ENCODE peak calls at places on chromosome 13, in five cellular contexts. Y is WERI-Rb-1, C is left ventricle myocardium inferior, X is heart right ventricle, P is DND-41. O is an unnamed sample.

GRCh38 chr13:79312456-79312855 is 93.6 kb downstream of the RBM26 start:
- DNase-seq in Y (no peak), C (no peak), X (no peak), P (no peak), O (no peak)

GRCh38 chr13:24511019-24511823 is 1.4 kb downstream of the PARP4 start:
- DNase-seq in P (peak; percentile 28), X (no peak), Y (no peak), C (no peak), O (peak; percentile 14)

GRCh38 chr13:32073180-32073864 is 41.7 kb downstream of the FRY start:
- DNase-seq in C (no peak), P (no peak), Y (no peak), X (no peak), O (no peak)

GRCh38 chr13:46343279-46343949 is 43.6 kb downstream of the RUBCNL start:
- DNase-seq in X (no peak), Y (no peak), C (no peak), P (no peak), O (no peak)

GRCh38 chr13:51912511-51913225 is 50.9 kb downstream of the CCDC70 start:
- DNase-seq in X (no peak), Y (no peak), C (no peak), P (no peak), O (no peak)

GRCh38 chr13:70043685-70044084 is 63.9 kb upstream of the ATXN8OS start:
- DNase-seq in C (no peak), Y (no peak), P (no peak), X (no peak), O (no peak)

GRCh38 chr13:73403362-73404150 is 344.8 kb downstream of the KLF5 start:
- DNase-seq in Y (no peak), C (no peak), P (no peak), X (no peak), O (no peak)

GRCh38 chr13:20090349-20090748 is 70.5 kb downstream of the GJA3 start:
- DNase-seq in Y (no peak), P (no peak), X (no peak), C (no peak), O (no peak)

GRCh38 chr13:75650991-75651390 is 14.9 kb downstream of the LMO7 start:
- DNase-seq in X (no peak), P (no peak), C (no peak), Y (no peak), O (no peak)

GRCh38 chr13:42990147-42990990 is 1.7 kb downstream of the EPSTI1 start:
- DNase-seq in X (no peak), P (no peak), Y (no peak), C (no peak), O (no peak)

GRCh38 chr13:55990631-55991030 is 1150.1 kb upstream of the PRR20A start:
- DNase-seq in P (no peak), X (no peak), C (no peak), Y (no peak), O (no peak)

GRCh38 chr13:37769545-37769944 is 100.0 kb downstream of the TRPC4 start:
- DNase-seq in X (no peak), C (no peak), P (no peak), Y (no peak), O (no peak)

DNA sequence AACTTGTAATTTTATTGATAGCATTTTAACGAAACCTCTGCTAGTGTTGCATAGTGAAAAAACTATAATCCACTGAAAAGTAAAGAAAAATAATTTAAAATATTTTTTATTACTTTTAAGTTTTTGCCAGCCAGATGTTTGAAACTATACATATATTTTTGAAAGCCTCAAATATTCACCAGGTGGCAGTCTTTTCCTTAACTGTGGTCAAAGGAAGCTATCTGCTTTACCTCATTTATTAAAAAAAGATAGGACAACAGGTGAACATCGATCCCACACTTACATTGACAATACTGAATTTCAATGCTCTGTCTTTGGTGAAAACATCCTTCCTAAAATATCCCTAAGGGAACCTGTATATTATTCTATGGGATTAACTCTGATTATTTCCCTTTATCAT is 100.5 kb downstream of the TRPC4 start:
- DNase-seq in X (no peak), P (no peak), C (no peak), Y (no peak), O (no peak)
- TF ChIP-seq CTCF in X (no peak), P (no peak), C (peak; percentile 45), Y (no peak), O (no peak)

DNA sequence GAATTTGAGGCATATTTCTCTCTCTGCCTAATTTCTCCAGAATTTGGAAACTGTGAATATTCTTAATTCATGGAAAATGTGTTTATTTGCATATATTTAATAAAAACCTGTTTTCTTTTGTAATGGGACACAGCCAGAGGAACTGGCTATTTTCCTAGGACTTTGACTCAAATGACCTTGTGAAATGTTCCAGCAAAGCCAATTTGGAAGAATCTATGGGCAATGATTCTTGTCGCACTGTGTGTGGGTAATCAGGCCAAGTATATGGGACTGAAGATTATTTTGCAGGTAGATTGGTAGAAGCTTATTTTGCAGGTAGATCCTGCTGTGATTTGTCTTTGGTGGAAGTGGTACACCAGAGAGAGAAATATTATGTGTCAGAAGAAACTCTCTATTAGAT is 38.8 kb downstream of the SUCLA2 start:
- DNase-seq in Y (no peak), C (no peak), X (no peak), P (no peak), O (no peak)
- H3K9me3 ChIP-seq in Y (no peaks in the 10 kb centered on the region), C (peaks cover 13% of the 10 kb centered on the region), X (no peaks in the 10 kb centered on the region), P (peaks cover 53% of the 10 kb centered on the region), O (peaks cover 13% of the 10 kb centered on the region)

GRCh38 chr13:50131998-50132936 is 117.0 kb downstream of the KCNRG start:
- DNase-seq in P (no peak), C (no peak), X (no peak), Y (no peak), O (no peak)
- H3K27me3 ChIP-seq in P (no peaks in the 10 kb centered on the region), C (peaks cover 57% of the 10 kb centered on the region), X (peaks cover 52% of the 10 kb centered on the region), Y (no peaks in the 10 kb centered on the region), O (peaks cover 64% of the 10 kb centered on the region)

GRCh38 chr13:94433055-94433947 is 46.2 kb downstream of the DCT start:
- DNase-seq in P (peak; percentile 7), C (no peak), Y (peak; percentile 99), X (no peak), O (no peak)

GRCh38 chr13:94431569-94431968 is 47.9 kb downstream of the DCT start:
- DNase-seq in C (no peak), Y (no peak), X (no peak), P (no peak), O (no peak)

GRCh38 chr13:94431987-94432386 is 47.5 kb downstream of the DCT start:
- DNase-seq in P (peak; percentile 12), X (no peak), Y (no peak), C (no peak), O (no peak)

DNA sequence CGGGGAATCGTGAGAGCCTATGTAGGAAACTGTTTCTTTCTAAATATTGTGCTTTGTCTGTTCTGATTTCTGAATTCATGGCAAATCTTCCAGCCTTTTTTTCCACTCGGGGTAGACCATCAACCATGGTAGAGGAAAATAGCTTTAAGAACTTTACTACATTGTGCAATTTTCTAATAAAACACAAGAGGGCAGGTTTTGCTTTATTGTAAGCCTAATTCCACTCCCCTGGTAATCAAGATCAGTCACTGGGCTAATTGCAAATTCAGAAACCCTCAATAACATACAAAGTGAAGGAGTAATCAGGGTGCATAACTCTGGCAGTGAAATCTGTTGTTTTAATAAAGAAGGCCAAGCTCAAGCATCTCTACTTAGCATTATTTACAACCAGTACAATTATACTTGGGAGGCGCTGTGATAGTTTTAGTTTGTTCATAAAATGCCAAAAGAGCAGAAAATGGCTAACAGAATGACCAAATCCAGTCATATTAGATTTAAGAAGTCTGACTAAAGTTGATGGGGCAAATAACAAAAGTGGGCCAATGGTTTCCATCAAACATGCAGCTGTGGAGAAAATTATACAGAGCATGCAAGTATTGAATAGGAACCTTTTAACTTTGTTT is 43.8 kb downstream of the DCT start:
- DNase-seq in Y (no peak), P (no peak), X (no peak), C (no peak), O (no peak)
- TF ChIP-seq CTCF in Y (peak; percentile 59), P (peak; percentile 80), X (peak; percentile 56), C (peak; percentile 71), O (peak; percentile 81)

DNA sequence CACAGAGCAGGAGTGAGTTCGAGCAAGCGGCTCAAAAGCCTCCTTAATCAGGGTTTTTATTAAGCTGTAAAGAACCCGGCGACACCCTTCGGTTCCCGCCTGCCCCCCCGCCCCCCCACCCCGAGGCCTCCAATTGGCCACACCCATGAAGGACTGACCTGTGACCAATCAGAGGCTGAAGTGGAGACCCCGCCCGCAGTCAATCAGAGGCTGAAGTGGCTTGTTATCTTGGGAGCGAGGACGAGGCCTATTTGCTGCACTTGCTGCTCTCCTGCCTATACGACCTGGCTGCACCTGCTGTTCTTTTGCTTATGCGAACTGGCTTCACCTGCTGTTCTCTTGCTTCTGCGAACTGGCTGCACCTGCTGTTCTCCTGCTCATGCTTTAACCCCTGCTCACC is 844.9 kb downstream of the OLFM4 start:
- DNase-seq in Y (no peak), P (no peak), C (no peak), X (no peak), O (no peak)
- H3K9me3 ChIP-seq in Y (no peaks in the 10 kb centered on the region), P (no peaks in the 10 kb centered on the region), C (no peaks in the 10 kb centered on the region), X (no peaks in the 10 kb centered on the region), O (no peaks in the 10 kb centered on the region)

DNA sequence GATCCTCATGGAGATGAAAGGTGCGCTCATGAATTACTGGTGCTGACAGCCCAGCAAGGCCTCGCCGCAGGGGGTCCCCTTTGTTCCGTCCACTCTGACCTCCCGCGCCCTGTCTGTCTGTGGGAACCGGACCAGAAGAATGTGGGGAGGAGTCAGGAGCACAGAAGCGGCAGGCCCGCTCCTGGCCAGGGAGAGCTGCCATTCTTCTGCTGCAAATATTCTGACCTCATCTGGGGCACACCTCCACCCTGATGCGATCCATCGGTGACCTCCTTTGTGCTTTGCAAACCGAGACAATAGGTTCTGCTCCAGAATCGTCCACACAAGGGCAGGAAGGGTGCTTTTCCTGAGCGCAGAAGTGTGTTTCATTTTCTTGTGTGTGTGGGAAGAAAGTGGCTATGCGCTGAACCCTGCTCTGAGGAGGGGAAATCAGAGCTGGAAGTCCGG is 138.0 kb downstream of the SOX1 start:
- DNase-seq in X (peak; percentile 38), Y (no peak), C (peak; percentile 32), P (no peak), O (no peak)
- H3K27me3 ChIP-seq in X (peaks cover 88% of the 10 kb centered on the region), Y (peaks cover 96% of the 10 kb centered on the region), C (peaks cover 97% of the 10 kb centered on the region), P (peaks cover 9% of the 10 kb centered on the region), O (peaks cover 21% of the 10 kb centered on the region)

DNA sequence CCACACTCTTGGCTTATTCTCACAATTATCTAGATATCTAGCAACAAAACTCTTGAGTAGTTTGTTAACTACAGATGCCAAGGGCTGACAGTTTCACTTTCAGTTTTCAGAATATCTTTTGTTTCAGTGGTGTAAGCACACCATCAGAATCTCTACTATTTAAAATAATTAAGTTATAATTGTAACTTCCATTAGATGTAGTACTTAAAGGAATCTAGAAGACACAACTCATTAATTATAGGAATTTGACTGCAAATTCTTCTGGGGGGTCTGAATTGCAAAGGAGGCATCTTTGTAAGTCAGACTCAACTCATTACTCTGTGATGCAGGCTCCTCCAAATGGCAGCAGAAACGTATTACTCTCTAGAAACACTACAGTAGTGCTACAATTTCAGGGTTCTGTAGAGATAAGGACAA is 44.9 kb upstream of the USPL1 start:
- DNase-seq in Y (no peak), C (no peak), X (peak; percentile 42), P (peak; percentile 58), O (no peak)
- TF ChIP-seq CTCF in Y (no peak), C (peak; percentile 32), X (peak; percentile 16), P (peak; percentile 78), O (peak; percentile 31)

GRCh38 chr13:103514188-103514587 is 448.0 kb upstream of the SLC10A2 start:
- DNase-seq in P (no peak), Y (no peak), X (no peak), C (no peak), O (no peak)
- H3K9me3 ChIP-seq in P (no peaks in the 10 kb centered on the region), Y (no peaks in the 10 kb centered on the region), X (no peaks in the 10 kb centered on the region), C (no peaks in the 10 kb centered on the region), O (no peaks in the 10 kb centered on the region)